ENCODE peak calls at places on chromosomes 4 and X, in six cellular contexts. X, P, V, W, C and D are unnamed samples.

GRCh38 chr4:70874268-70875156 is 27.7 kb upstream of the MOB1B start:
- DNase-seq in X (no peak), C (no peak), W (peak), V (no peak), P (no peak), D (peak)

GRCh38 chrX:8091526-8091925 is 79.5 kb downstream of the VCX2 start:
- DNase-seq in X (no peak), P (no peak), C (no peak), W (no peak), V (no peak), D (no peak)

GRCh38 chr4:155666701-155667537 is at the start of gene GUCY1A1:
- DNase-seq in C (peak), X (peak), V (peak), P (peak), W (peak), D (peak)

GRCh38 chr4:149292422-149293055 is 523.1 kb downstream of the IQCM start:
- DNase-seq in X (no peak), C (no peak), W (no peak), P (no peak), V (no peak), D (no peak)

GRCh38 chrX:24890677-24891076 is 125.1 kb downstream of the ARX start:
- DNase-seq in W (no peak), X (no peak), V (no peak), P (no peak), C (no peak), D (no peak)

GRCh38 chr4:813900-814299 is 12.0 kb downstream of the CPLX1 start:
- DNase-seq in P (no peak), V (no peak), W (no peak), X (no peak), C (no peak), D (no peak)

GRCh38 chrX:153469811-153470410 is 465 bp downstream of the HAUS7 start:
- DNase-seq in P (peak), W (peak), C (peak), X (no peak), V (peak), D (no peak)

GRCh38 chr4:36394352-36394903 is 113.0 kb downstream of the DTHD1 start:
- DNase-seq in V (no peak), P (no peak), X (no peak), W (no peak), C (no peak), D (no peak)

GRCh38 chrX:47958943-47959342 is 44.8 kb downstream of the ZNF182 start:
- DNase-seq in P (no peak), V (no peak), X (no peak), W (peak), C (peak), D (peak)

GRCh38 chr4:38867478-38868054 is at the start of gene FAM114A1:
- DNase-seq in C (peak), V (peak), X (peak), W (peak), P (peak), D (peak)

GRCh38 chr4:76204936-76205335 is 8.7 kb downstream of the SCARB2 start:
- DNase-seq in P (no peak), X (no peak), V (no peak), W (no peak), C (no peak), D (no peak)

GRCh38 chr4:183876268-183876934 is 28.7 kb upstream of the STOX2 start:
- DNase-seq in X (peak), V (peak), P (peak), W (no peak), C (peak), D (no peak)

GRCh38 chrX:72373136-72373535 is 67.4 kb upstream of the CITED1 start:
- DNase-seq in C (no peak), P (no peak), X (no peak), W (no peak), V (no peak), D (no peak)

GRCh38 chrX:67607436-67607835 is 63.6 kb downstream of the AR start:
- DNase-seq in C (no peak), X (no peak), W (no peak), P (peak), V (peak), D (no peak)

GRCh38 chrX:140980271-140980670 is 22.1 kb upstream of the SPANXB1 start:
- DNase-seq in P (no peak), W (no peak), X (no peak), V (no peak), C (no peak), D (no peak)

GRCh38 chr4:126850286-126850685 is 782.5 kb upstream of the INTU start:
- DNase-seq in C (no peak), V (peak), P (peak), W (no peak), X (no peak), D (no peak)